ENCODE peak calls at places on chromosomes 4 and X, in ten cellular contexts. Q, I, P, Z, O, K, T, X, A and W are unnamed samples.

GRCh38 chrX:74085642-74086236 is 218.2 kb upstream of the ZCCHC13 start:
- DNase-seq in Q (no peak), I (no peak), P (no peak), Z (no peak), O (no peak), K (no peak), T (no peak), X (no peak), A (no peak), W (no peak)

GRCh38 chr4:122003335-122003734 is 51.5 kb upstream of the TRPC3 start:
- DNase-seq in Q (no peak), I (peak; percentile 2), P (peak; percentile 68), Z (peak; percentile 63), O (no peak), K (no peak), T (no peak), X (no peak), A (no peak), W (no peak)

GRCh38 chrX:45196701-45197100 is 4.0 kb downstream of the DIPK2B start:
- DNase-seq in Q (no peak), I (no peak), P (no peak), Z (peak; percentile 35), O (peak; percentile 29), K (no peak), T (no peak), X (no peak), A (no peak), W (no peak)

GRCh38 chr4:110059556-110060191 is 138.7 kb downstream of the ELOVL6 start:
- DNase-seq in Q (no peak), I (no peak), P (no peak), Z (no peak), O (no peak), K (no peak), T (no peak), X (no peak), A (no peak), W (no peak)

GRCh38 chr4:173319696-173320095 is 14.5 kb downstream of the HMGB2 start:
- DNase-seq in Q (no peak), I (no peak), P (no peak), Z (no peak), O (no peak), K (no peak), T (no peak), X (no peak), A (no peak), W (no peak)

GRCh38 chr4:57086324-57086723 is 23.9 kb downstream of the IGFBP7 start:
- DNase-seq in Q (no peak), I (no peak), P (no peak), Z (no peak), O (no peak), K (no peak), T (no peak), X (no peak), A (no peak), W (no peak)

GRCh38 chrX:16671005-16671404 is 21.0 kb downstream of the S100G start:
- DNase-seq in Q (peak; percentile 47), I (no peak), P (peak; percentile 75), Z (peak; percentile 42), O (no peak), K (no peak), T (no peak), X (no peak), A (no peak), W (peak; percentile 13)

GRCh38 chr4:3481783-3482397 is 18.8 kb downstream of the DOK7 start:
- DNase-seq in Q (no peak), I (no peak), P (no peak), Z (no peak), O (no peak), K (no peak), T (no peak), X (no peak), A (no peak), W (no peak)

GRCh38 chr4:168353746-168354145 is 35.2 kb upstream of the DDX60 start:
- DNase-seq in Q (no peak), I (no peak), P (no peak), Z (no peak), O (no peak), K (no peak), T (no peak), X (no peak), A (no peak), W (no peak)

GRCh38 chrX:45505214-45505613 is 304.5 kb upstream of the DIPK2B start:
- DNase-seq in Q (no peak), I (no peak), P (peak; percentile 15), Z (peak; percentile 74), O (no peak), K (no peak), T (no peak), X (no peak), A (no peak), W (peak; percentile 61)

GRCh38 chrX:100413231-100413630 is 3.2 kb upstream of the PCDH19 start:
- DNase-seq in Q (peak; percentile 56), I (no peak), P (peak; percentile 77), Z (peak; percentile 38), O (peak; percentile 13), K (no peak), T (peak; percentile 26), X (no peak), A (no peak), W (peak; percentile 39)

GRCh38 chrX:18448416-18448815 is 23.0 kb downstream of the CDKL5 start:
- DNase-seq in Q (no peak), I (no peak), P (no peak), Z (no peak), O (no peak), K (no peak), T (no peak), X (no peak), A (no peak), W (no peak)

GRCh38 chr4:89413518-89413917 is 105.9 kb upstream of the GPRIN3 start:
- DNase-seq in Q (no peak), I (no peak), P (no peak), Z (no peak), O (no peak), K (no peak), T (peak; percentile 9), X (no peak), A (no peak), W (no peak)

GRCh38 chr4:175504316-175504715 is 307.7 kb downstream of the GPM6A start:
- DNase-seq in Q (no peak), I (no peak), P (no peak), Z (no peak), O (peak; percentile 23), K (no peak), T (no peak), X (no peak), A (no peak), W (no peak)

GRCh38 chrX:101071585-101071984 is 7.1 kb upstream of the TMEM35A start:
- DNase-seq in Q (no peak), I (no peak), P (no peak), Z (no peak), O (no peak), K (no peak), T (no peak), X (no peak), A (no peak), W (no peak)

GRCh38 chr4:52574036-52574435 is 85.1 kb downstream of the USP46 start:
- DNase-seq in Q (no peak), I (no peak), P (no peak), Z (peak; percentile 35), O (no peak), K (no peak), T (no peak), X (no peak), A (no peak), W (no peak)

GRCh38 chr4:151604238-151604637 is 156.6 kb downstream of the GATB start:
- DNase-seq in Q (no peak), I (no peak), P (peak; percentile 37), Z (peak; percentile 19), O (no peak), K (no peak), T (no peak), X (no peak), A (no peak), W (peak; percentile 4)

GRCh38 chr4:1069394-1069793 is 44.0 kb downstream of the RNF212 start:
- DNase-seq in Q (no peak), I (no peak), P (no peak), Z (no peak), O (no peak), K (no peak), T (no peak), X (no peak), A (peak; percentile 22), W (no peak)

GRCh38 chr4:900073-900472 is 32.0 kb downstream of the GAK start:
- DNase-seq in Q (no peak), I (no peak), P (no peak), Z (no peak), O (no peak), K (no peak), T (no peak), X (no peak), A (no peak), W (no peak)

GRCh38 chr4:52096048-52096447 is 44.9 kb downstream of the SPATA18 start:
- DNase-seq in Q (no peak), I (no peak), P (no peak), Z (no peak), O (no peak), K (no peak), T (no peak), X (no peak), A (no peak), W (no peak)